ENCODE peak calls at places on chromosomes 11 and 22, in nine cellular contexts. One of them, this sample, is unnamed.
A peak's percentile ranks its signal among the peaks of the same experiment; 100 is the strongest.

GRCh38 chr11:110471315-110471714 is 41.6 kb downstream of the FDX1 start:
- DNase-seq in BE2C: no peak
- DNase-seq in sigmoid colon: no peak
- DNase-seq in mammary epithelial cell: no peak
- DNase-seq in SK-N-SH: no peak
- DNase-seq in Peyer's patch: no peak
- DNase-seq in testis: no peak
- DNase-seq in lower lobe of right lung: no peak
- DNase-seq in MM.1S: no peak
- DNase-seq in this sample: no peak

GRCh38 chr11:71301046-71301857 is 48.9 kb upstream of the SHANK2 start:
- DNase-seq in sigmoid colon: peak; percentile 32
- DNase-seq in SK-N-SH: no peak
- DNase-seq in mammary epithelial cell: no peak
- DNase-seq in BE2C: no peak
- DNase-seq in testis: no peak
- DNase-seq in MM.1S: no peak
- DNase-seq in lower lobe of right lung: no peak
- DNase-seq in Peyer's patch: peak; percentile 34
- DNase-seq in this sample: no peak

GRCh38 chr22:31659246-31659645 is 2.8 kb downstream of the PISD start:
- DNase-seq in lower lobe of right lung: no peak
- DNase-seq in sigmoid colon: no peak
- DNase-seq in SK-N-SH: no peak
- DNase-seq in Peyer's patch: no peak
- DNase-seq in BE2C: no peak
- DNase-seq in mammary epithelial cell: peak; percentile 77
- DNase-seq in MM.1S: no peak
- DNase-seq in testis: no peak
- DNase-seq in this sample: no peak

GRCh38 chr11:83971063-83971462 is 684.9 kb upstream of the CCDC90B start:
- DNase-seq in lower lobe of right lung: no peak
- DNase-seq in Peyer's patch: no peak
- DNase-seq in sigmoid colon: no peak
- DNase-seq in BE2C: peak; percentile 16
- DNase-seq in mammary epithelial cell: peak; percentile 2
- DNase-seq in MM.1S: no peak
- DNase-seq in SK-N-SH: no peak
- DNase-seq in testis: no peak
- DNase-seq in this sample: no peak

GRCh38 chr11:84564180-84564866 is 1062.8 kb downstream of the DLG2 start:
- DNase-seq in SK-N-SH: peak; percentile 16
- DNase-seq in Peyer's patch: peak; percentile 74
- DNase-seq in sigmoid colon: no peak
- DNase-seq in mammary epithelial cell: peak; percentile 32
- DNase-seq in MM.1S: peak; percentile 44
- DNase-seq in BE2C: peak; percentile 48
- DNase-seq in testis: peak; percentile 67
- DNase-seq in lower lobe of right lung: no peak
- DNase-seq in this sample: no peak

GRCh38 chr11:109247071-109247470 is 174.9 kb upstream of the C11orf87 start:
- DNase-seq in BE2C: no peak
- DNase-seq in sigmoid colon: no peak
- DNase-seq in mammary epithelial cell: peak; percentile 75
- DNase-seq in lower lobe of right lung: no peak
- DNase-seq in Peyer's patch: no peak
- DNase-seq in MM.1S: no peak
- DNase-seq in SK-N-SH: no peak
- DNase-seq in testis: no peak
- DNase-seq in this sample: no peak

GRCh38 chr11:849951-850776 is 7.5 kb downstream of the TSPAN4 start:
- DNase-seq in sigmoid colon: no peak
- DNase-seq in testis: no peak
- DNase-seq in BE2C: no peak
- DNase-seq in SK-N-SH: peak; percentile 87
- DNase-seq in mammary epithelial cell: no peak
- DNase-seq in MM.1S: no peak
- DNase-seq in lower lobe of right lung: no peak
- DNase-seq in Peyer's patch: no peak
- DNase-seq in this sample: no peak

GRCh38 chr11:44694443-44694842 is 32.3 kb upstream of the TSPAN18 start:
- DNase-seq in sigmoid colon: no peak
- DNase-seq in mammary epithelial cell: no peak
- DNase-seq in BE2C: no peak
- DNase-seq in lower lobe of right lung: no peak
- DNase-seq in Peyer's patch: no peak
- DNase-seq in MM.1S: peak; percentile 26
- DNase-seq in SK-N-SH: no peak
- DNase-seq in testis: no peak
- DNase-seq in this sample: no peak

GRCh38 chr11:83403990-83404389 is 117.8 kb upstream of the CCDC90B start:
- DNase-seq in Peyer's patch: no peak
- DNase-seq in BE2C: peak; percentile 39
- DNase-seq in lower lobe of right lung: no peak
- DNase-seq in MM.1S: no peak
- DNase-seq in mammary epithelial cell: no peak
- DNase-seq in SK-N-SH: peak; percentile 5
- DNase-seq in sigmoid colon: no peak
- DNase-seq in testis: no peak
- DNase-seq in this sample: no peak

GRCh38 chr11:46876471-46876870 is 30.4 kb upstream of the CKAP5 start:
- DNase-seq in MM.1S: no peak
- DNase-seq in SK-N-SH: no peak
- DNase-seq in testis: no peak
- DNase-seq in mammary epithelial cell: no peak
- DNase-seq in BE2C: no peak
- DNase-seq in sigmoid colon: peak; percentile 34
- DNase-seq in lower lobe of right lung: no peak
- DNase-seq in Peyer's patch: no peak
- DNase-seq in this sample: no peak

GRCh38 chr11:11884774-11885481 is 43.2 kb downstream of the USP47 start:
- DNase-seq in BE2C: no peak
- DNase-seq in mammary epithelial cell: no peak
- DNase-seq in MM.1S: peak; percentile 82
- DNase-seq in SK-N-SH: no peak
- DNase-seq in testis: no peak
- DNase-seq in Peyer's patch: no peak
- DNase-seq in sigmoid colon: no peak
- DNase-seq in lower lobe of right lung: no peak
- DNase-seq in this sample: no peak

GRCh38 chr22:17777005-17777716 is 2.9 kb upstream of the BID start:
- DNase-seq in lower lobe of right lung: peak; percentile 75
- DNase-seq in BE2C: no peak
- DNase-seq in testis: no peak
- DNase-seq in sigmoid colon: peak; percentile 61
- DNase-seq in SK-N-SH: no peak
- DNase-seq in Peyer's patch: peak; percentile 88
- DNase-seq in MM.1S: peak; percentile 81
- DNase-seq in mammary epithelial cell: no peak
- DNase-seq in this sample: peak; percentile 66

GRCh38 chr11:110966131-110966530 is 253.9 kb upstream of the ARHGAP20 start:
- DNase-seq in mammary epithelial cell: no peak
- DNase-seq in BE2C: no peak
- DNase-seq in testis: no peak
- DNase-seq in SK-N-SH: no peak
- DNase-seq in Peyer's patch: no peak
- DNase-seq in lower lobe of right lung: no peak
- DNase-seq in MM.1S: no peak
- DNase-seq in sigmoid colon: no peak
- DNase-seq in this sample: peak; percentile 19

GRCh38 chr11:4560462-4560861 is 15.5 kb downstream of the OR52M1 start:
- DNase-seq in Peyer's patch: no peak
- DNase-seq in BE2C: no peak
- DNase-seq in MM.1S: no peak
- DNase-seq in mammary epithelial cell: no peak
- DNase-seq in lower lobe of right lung: no peak
- DNase-seq in testis: no peak
- DNase-seq in SK-N-SH: no peak
- DNase-seq in sigmoid colon: no peak
- DNase-seq in this sample: no peak

GRCh38 chr11:118529584-118530175 is 1.3 kb upstream of the TMEM25 start:
- DNase-seq in testis: peak; percentile 12
- DNase-seq in mammary epithelial cell: no peak
- DNase-seq in BE2C: no peak
- DNase-seq in Peyer's patch: peak; percentile 66
- DNase-seq in SK-N-SH: no peak
- DNase-seq in sigmoid colon: no peak
- DNase-seq in MM.1S: no peak
- DNase-seq in lower lobe of right lung: no peak
- DNase-seq in this sample: no peak
- H3K4me3 ChIP-seq in testis: no peak overlapping the region
- H3K4me3 ChIP-seq in mammary epithelial cell: peak overlapping the region; percentile 58
- H3K4me3 ChIP-seq in BE2C: peak overlapping the region; percentile 71
- H3K4me3 ChIP-seq in Peyer's patch: peak overlapping the region; percentile 78
- H3K4me3 ChIP-seq in SK-N-SH: peak overlapping the region; percentile 85
- H3K4me3 ChIP-seq in sigmoid colon: no peak overlapping the region
- H3K4me3 ChIP-seq in MM.1S: no peak overlapping the region
- H3K4me3 ChIP-seq in lower lobe of right lung: peak overlapping the region; percentile 93
- H3K4me3 ChIP-seq in this sample: peak overlapping the region; percentile 91

GRCh38 chr11:65444314-65445051 is 21.9 kb downstream of the NEAT1 start:
- DNase-seq in MM.1S: no peak
- DNase-seq in BE2C: no peak
- DNase-seq in sigmoid colon: peak; percentile 76
- DNase-seq in mammary epithelial cell: peak; percentile 36
- DNase-seq in SK-N-SH: no peak
- DNase-seq in lower lobe of right lung: no peak
- DNase-seq in Peyer's patch: peak; percentile 51
- DNase-seq in testis: no peak
- DNase-seq in this sample: peak; percentile 77

GRCh38 chr11:65440831-65441499 is 18.4 kb downstream of the NEAT1 start:
- DNase-seq in sigmoid colon: peak; percentile 66
- DNase-seq in MM.1S: peak; percentile 89
- DNase-seq in Peyer's patch: no peak
- DNase-seq in testis: no peak
- DNase-seq in BE2C: no peak
- DNase-seq in SK-N-SH: no peak
- DNase-seq in mammary epithelial cell: no peak
- DNase-seq in lower lobe of right lung: no peak
- DNase-seq in this sample: no peak

GRCh38 chr11:65445604-65446445 is 23.2 kb downstream of the NEAT1 start:
- DNase-seq in BE2C: no peak
- DNase-seq in Peyer's patch: peak; percentile 53
- DNase-seq in sigmoid colon: peak; percentile 76
- DNase-seq in lower lobe of right lung: no peak
- DNase-seq in testis: no peak
- DNase-seq in MM.1S: no peak
- DNase-seq in SK-N-SH: no peak
- DNase-seq in mammary epithelial cell: no peak
- DNase-seq in this sample: peak; percentile 64

GRCh38 chr11:65445101-65445603 is 22.6 kb downstream of the NEAT1 start:
- DNase-seq in SK-N-SH: no peak
- DNase-seq in testis: no peak
- DNase-seq in mammary epithelial cell: peak; percentile 41
- DNase-seq in BE2C: no peak
- DNase-seq in lower lobe of right lung: no peak
- DNase-seq in Peyer's patch: no peak
- DNase-seq in MM.1S: no peak
- DNase-seq in sigmoid colon: no peak
- DNase-seq in this sample: peak; percentile 58

DNA sequence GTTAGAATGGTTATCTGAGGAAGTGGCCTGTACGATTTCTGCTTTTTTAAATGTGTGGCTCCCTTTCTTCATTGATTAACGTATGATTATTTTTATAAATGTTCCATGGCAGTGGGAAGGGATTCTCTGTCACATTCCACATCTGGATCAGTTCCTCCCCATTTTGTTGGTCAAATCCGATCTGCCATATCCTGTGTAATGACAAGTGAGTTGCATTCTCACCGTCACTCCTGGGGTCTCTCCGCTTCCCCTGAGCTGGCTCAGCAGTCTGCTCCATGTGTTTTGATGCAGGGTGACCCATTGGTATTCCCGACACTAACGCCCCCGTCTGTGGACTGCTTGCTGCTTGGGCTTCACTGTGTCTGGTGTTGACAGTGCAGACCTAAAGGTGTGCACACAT is 20.4 kb downstream of the NEAT1 start:
- DNase-seq in sigmoid colon: no peak
- DNase-seq in MM.1S: no peak
- DNase-seq in testis: no peak
- DNase-seq in mammary epithelial cell: no peak
- DNase-seq in lower lobe of right lung: no peak
- DNase-seq in BE2C: no peak
- DNase-seq in SK-N-SH: no peak
- DNase-seq in Peyer's patch: no peak
- DNase-seq in this sample: no peak
- H3K36me3 ChIP-seq in sigmoid colon: peaks cover 89% of the 10 kb centered on the region
- H3K36me3 ChIP-seq in MM.1S: no peaks in the 10 kb centered on the region
- H3K36me3 ChIP-seq in testis: no peaks in the 10 kb centered on the region
- H3K36me3 ChIP-seq in mammary epithelial cell: peaks cover 21% of the 10 kb centered on the region
- H3K36me3 ChIP-seq in lower lobe of right lung: peaks cover 61% of the 10 kb centered on the region
- H3K36me3 ChIP-seq in BE2C: peaks cover 4% of the 10 kb centered on the region
- H3K36me3 ChIP-seq in SK-N-SH: peaks cover 66% of the 10 kb centered on the region
- H3K36me3 ChIP-seq in Peyer's patch: no peaks in the 10 kb centered on the region
- H3K36me3 ChIP-seq in this sample: peaks cover 81% of the 10 kb centered on the region

GRCh38 chr11:101126551-101127347 is 2.9 kb downstream of the PGR start:
- DNase-seq in sigmoid colon: no peak
- DNase-seq in MM.1S: peak; percentile 26
- DNase-seq in BE2C: no peak
- DNase-seq in mammary epithelial cell: no peak
- DNase-seq in Peyer's patch: no peak
- DNase-seq in SK-N-SH: no peak
- DNase-seq in lower lobe of right lung: no peak
- DNase-seq in testis: peak; percentile 69
- DNase-seq in this sample: peak; percentile 59

GRCh38 chr11:101127699-101128570 is 1.7 kb downstream of the PGR start:
- DNase-seq in MM.1S: no peak
- DNase-seq in BE2C: peak; percentile 11
- DNase-seq in sigmoid colon: peak; percentile 71
- DNase-seq in SK-N-SH: peak; percentile 28
- DNase-seq in Peyer's patch: peak; percentile 43
- DNase-seq in mammary epithelial cell: no peak
- DNase-seq in lower lobe of right lung: peak; percentile 45
- DNase-seq in testis: peak; percentile 43
- DNase-seq in this sample: peak; percentile 59

GRCh38 chr11:101127348-101127698 is 2.3 kb downstream of the PGR start:
- DNase-seq in Peyer's patch: no peak
- DNase-seq in lower lobe of right lung: peak; percentile 48
- DNase-seq in SK-N-SH: no peak
- DNase-seq in MM.1S: peak; percentile 51
- DNase-seq in sigmoid colon: peak; percentile 69
- DNase-seq in testis: peak; percentile 19
- DNase-seq in mammary epithelial cell: peak; percentile 13
- DNase-seq in BE2C: peak; percentile 8
- DNase-seq in this sample: peak; percentile 29

GRCh38 chr11:101128571-101129202 is 926 bp downstream of the PGR start:
- DNase-seq in MM.1S: no peak
- DNase-seq in SK-N-SH: peak; percentile 13
- DNase-seq in mammary epithelial cell: no peak
- DNase-seq in BE2C: no peak
- DNase-seq in sigmoid colon: peak; percentile 68
- DNase-seq in Peyer's patch: no peak
- DNase-seq in lower lobe of right lung: peak; percentile 44
- DNase-seq in testis: no peak
- DNase-seq in this sample: peak; percentile 52

GRCh38 chr11:101129203-101129943 is at the start of gene PGR:
- DNase-seq in MM.1S: no peak
- DNase-seq in sigmoid colon: no peak
- DNase-seq in Peyer's patch: no peak
- DNase-seq in BE2C: no peak
- DNase-seq in SK-N-SH: peak; percentile 15
- DNase-seq in mammary epithelial cell: no peak
- DNase-seq in lower lobe of right lung: peak; percentile 49
- DNase-seq in testis: peak; percentile 59
- DNase-seq in this sample: peak; percentile 49
- H3K4me3 ChIP-seq in MM.1S: no peak within 1 kb of the TSS
- H3K4me3 ChIP-seq in sigmoid colon: peak within 1 kb of the TSS; percentile 77
- H3K4me3 ChIP-seq in Peyer's patch: peak within 1 kb of the TSS; percentile 56
- H3K4me3 ChIP-seq in BE2C: no peak within 1 kb of the TSS
- H3K4me3 ChIP-seq in SK-N-SH: no peak within 1 kb of the TSS
- H3K4me3 ChIP-seq in mammary epithelial cell: no peak within 1 kb of the TSS
- H3K4me3 ChIP-seq in lower lobe of right lung: peak within 1 kb of the TSS; percentile 58
- H3K4me3 ChIP-seq in testis: peak within 1 kb of the TSS; percentile 67
- H3K4me3 ChIP-seq in this sample: peak within 1 kb of the TSS; percentile 64

GRCh38 chr22:38740116-38740723 is 15.6 kb downstream of the SUN2 start:
- DNase-seq in BE2C: no peak
- DNase-seq in testis: no peak
- DNase-seq in lower lobe of right lung: no peak
- DNase-seq in mammary epithelial cell: no peak
- DNase-seq in MM.1S: no peak
- DNase-seq in Peyer's patch: no peak
- DNase-seq in sigmoid colon: no peak
- DNase-seq in SK-N-SH: no peak
- DNase-seq in this sample: no peak
- H3K36me3 ChIP-seq in BE2C: peaks cover 96% of the 10 kb centered on the region
- H3K36me3 ChIP-seq in testis: no peaks in the 10 kb centered on the region
- H3K36me3 ChIP-seq in lower lobe of right lung: peaks cover 100% of the 10 kb centered on the region
- H3K36me3 ChIP-seq in mammary epithelial cell: peaks cover 37% of the 10 kb centered on the region
- H3K36me3 ChIP-seq in MM.1S: peaks cover 27% of the 10 kb centered on the region
- H3K36me3 ChIP-seq in Peyer's patch: peaks cover 14% of the 10 kb centered on the region
- H3K36me3 ChIP-seq in sigmoid colon: peaks cover 100% of the 10 kb centered on the region
- H3K36me3 ChIP-seq in SK-N-SH: no peaks in the 10 kb centered on the region
- H3K36me3 ChIP-seq in this sample: peaks cover 13% of the 10 kb centered on the region